ENCODE peak calls at places on chromosomes 5 and 9, in five cellular contexts. One of them, this sample, is unnamed.

GRCh38 chr9:8366161-8366926 is 566.8 kb upstream of the DMAC1 start:
- DNase-seq in GM03348: no peak
- DNase-seq in stimulated activated CD8-positive, alpha-beta memory T cell treated with anti-CD3 and anti-CD28 coated beads, Interleukin-15, amount 100 ng/mL, for 24 hours: no peak
- DNase-seq in substantia nigra: no peak
- DNase-seq in uterus: no peak
- DNase-seq in this sample: no peak

GRCh38 chr9:71637433-71637832 is 130.9 kb downstream of the CEMIP2 start:
- DNase-seq in GM03348: no peak
- DNase-seq in stimulated activated CD8-positive, alpha-beta memory T cell treated with anti-CD3 and anti-CD28 coated beads, Interleukin-15, amount 100 ng/mL, for 24 hours: no peak
- DNase-seq in substantia nigra: no peak
- DNase-seq in uterus: no peak
- DNase-seq in this sample: no peak

GRCh38 chr5:79059674-79060073 is 9.8 kb downstream of the DMGDH start:
- DNase-seq in GM03348: no peak
- DNase-seq in stimulated activated CD8-positive, alpha-beta memory T cell treated with anti-CD3 and anti-CD28 coated beads, Interleukin-15, amount 100 ng/mL, for 24 hours: no peak
- DNase-seq in substantia nigra: no peak
- DNase-seq in uterus: no peak
- DNase-seq in this sample: no peak

GRCh38 chr9:6226696-6227095 is 11.1 kb downstream of the IL33 start:
- DNase-seq in GM03348: peak; percentile 7
- DNase-seq in stimulated activated CD8-positive, alpha-beta memory T cell treated with anti-CD3 and anti-CD28 coated beads, Interleukin-15, amount 100 ng/mL, for 24 hours: no peak
- DNase-seq in substantia nigra: no peak
- DNase-seq in uterus: no peak
- DNase-seq in this sample: peak; percentile 81

GRCh38 chr9:90307177-90307833 is 335.3 kb downstream of the DIRAS2 start:
- DNase-seq in GM03348: no peak
- DNase-seq in stimulated activated CD8-positive, alpha-beta memory T cell treated with anti-CD3 and anti-CD28 coated beads, Interleukin-15, amount 100 ng/mL, for 24 hours: no peak
- DNase-seq in substantia nigra: no peak
- DNase-seq in uterus: no peak
- DNase-seq in this sample: no peak

GRCh38 chr5:114243281-114243982 is 118.4 kb upstream of the KCNN2 start:
- DNase-seq in GM03348: no peak
- DNase-seq in stimulated activated CD8-positive, alpha-beta memory T cell treated with anti-CD3 and anti-CD28 coated beads, Interleukin-15, amount 100 ng/mL, for 24 hours: no peak
- DNase-seq in substantia nigra: no peak
- DNase-seq in uterus: no peak
- DNase-seq in this sample: peak; percentile 96

GRCh38 chr9:89433826-89434225 is 64.1 kb downstream of the SEMA4D start:
- DNase-seq in GM03348: peak; percentile 61
- DNase-seq in stimulated activated CD8-positive, alpha-beta memory T cell treated with anti-CD3 and anti-CD28 coated beads, Interleukin-15, amount 100 ng/mL, for 24 hours: no peak
- DNase-seq in substantia nigra: no peak
- DNase-seq in uterus: no peak
- DNase-seq in this sample: no peak

GRCh38 chr5:117425163-117425562 is 850.5 kb upstream of the SEMA6A start:
- DNase-seq in GM03348: no peak
- DNase-seq in stimulated activated CD8-positive, alpha-beta memory T cell treated with anti-CD3 and anti-CD28 coated beads, Interleukin-15, amount 100 ng/mL, for 24 hours: no peak
- DNase-seq in substantia nigra: no peak
- DNase-seq in uterus: no peak
- DNase-seq in this sample: no peak

GRCh38 chr5:97172227-97172626 is 10.8 kb downstream of the RIOK2 start:
- DNase-seq in GM03348: no peak
- DNase-seq in stimulated activated CD8-positive, alpha-beta memory T cell treated with anti-CD3 and anti-CD28 coated beads, Interleukin-15, amount 100 ng/mL, for 24 hours: no peak
- DNase-seq in substantia nigra: no peak
- DNase-seq in uterus: no peak
- DNase-seq in this sample: no peak

GRCh38 chr5:109929371-109929770 is 239.6 kb downstream of the MAN2A1 start:
- DNase-seq in GM03348: no peak
- DNase-seq in stimulated activated CD8-positive, alpha-beta memory T cell treated with anti-CD3 and anti-CD28 coated beads, Interleukin-15, amount 100 ng/mL, for 24 hours: no peak
- DNase-seq in substantia nigra: no peak
- DNase-seq in uterus: no peak
- DNase-seq in this sample: no peak